ENCODE peak calls at places on chromosomes 7 and 10, in seven cellular contexts. N, G, M, R, Y, K and S are unnamed samples.

GRCh38 chr7:844043-844442 is 11.8 kb downstream of the SUN1 start:
- DNase-seq in G (no peak), M (no peak), N (no peak), R (no peak), K (no peak), Y (no peak), S (no peak)

GRCh38 chr10:9579110-9579705 is 1438.5 kb upstream of the CELF2 start:
- DNase-seq in N (peak), Y (no peak), M (no peak), K (no peak), G (no peak), R (no peak), S (peak)

GRCh38 chr7:64849924-64850499 is 53.1 kb upstream of the ZNF273 start:
- DNase-seq in G (no peak), K (no peak), Y (no peak), R (no peak), N (no peak), M (no peak), S (no peak)

GRCh38 chr10:1573334-1573969 is 163.9 kb downstream of the ADARB2 start:
- DNase-seq in G (no peak), K (no peak), R (no peak), M (no peak), Y (no peak), N (no peak), S (no peak)

GRCh38 chr7:76281706-76282343 is 20.6 kb upstream of the HSPB1 start:
- DNase-seq in R (no peak), Y (no peak), G (peak), N (no peak), M (no peak), K (peak), S (no peak)

GRCh38 chr7:603152-603941 is 83.7 kb upstream of the PDGFA start:
- DNase-seq in R (no peak), K (no peak), N (no peak), M (no peak), G (no peak), Y (no peak), S (no peak)

GRCh38 chr7:68176974-68177373 is 1180.3 kb downstream of the TYW1 start:
- DNase-seq in Y (peak), G (peak), M (peak), K (peak), N (no peak), R (no peak), S (no peak)

GRCh38 chr7:27782849-27783248 is 42.9 kb downstream of the TAX1BP1 start:
- DNase-seq in R (no peak), G (no peak), K (no peak), N (no peak), M (no peak), Y (no peak), S (no peak)

GRCh38 chr10:59434463-59435326 is 72.3 kb upstream of the FAM13C start:
- DNase-seq in K (no peak), R (no peak), M (no peak), Y (peak), G (no peak), N (no peak), S (peak)

GRCh38 chr7:139457153-139457946 is 26.1 kb downstream of the KLRG2 start:
- DNase-seq in G (no peak), R (no peak), N (no peak), K (no peak), M (no peak), Y (no peak), S (no peak)

GRCh38 chr7:12884856-12885440 is 197.5 kb downstream of the ARL4A start:
- DNase-seq in N (peak), R (no peak), M (peak), Y (peak), G (no peak), K (no peak), S (peak)

GRCh38 chr7:28882896-28883470 is 75.1 kb downstream of the TRIL start:
- DNase-seq in R (no peak), N (no peak), Y (no peak), K (no peak), M (no peak), G (no peak), S (no peak)

GRCh38 chr7:28984631-28985030 is 26.5 kb upstream of the TRIL start:
- DNase-seq in R (no peak), N (peak), K (no peak), M (peak), G (peak), Y (peak), S (peak)

GRCh38 chr10:63439607-63440006 is 26.2 kb downstream of the JMJD1C start:
- DNase-seq in K (no peak), G (no peak), M (no peak), N (no peak), Y (no peak), R (no peak), S (no peak)

GRCh38 chr10:273088-273487 is 137.8 kb downstream of the ZMYND11 start:
- DNase-seq in N (no peak), K (no peak), M (no peak), G (no peak), R (no peak), Y (no peak), S (no peak)

GRCh38 chr10:128908109-128908898 is 558.7 kb upstream of the MGMT start:
- DNase-seq in K (no peak), G (peak), M (no peak), R (no peak), Y (no peak), N (no peak), S (peak)

GRCh38 chr7:150986099-150986512 is 4.7 kb upstream of the NOS3 start:
- DNase-seq in R (no peak), M (peak), Y (peak), K (peak), G (peak), N (no peak), S (no peak)

GRCh38 chr7:66296001-66296521 is 90.9 kb downstream of the TPST1 start:
- DNase-seq in Y (peak), N (peak), K (no peak), M (peak), R (no peak), G (no peak), S (peak)

GRCh38 chr7:68807681-68808080 is 790.6 kb upstream of the AUTS2 start:
- DNase-seq in K (no peak), R (no peak), G (no peak), N (no peak), Y (no peak), M (no peak), S (peak)

GRCh38 chr7:127337581-127337980 is 54.9 kb downstream of the ZNF800 start:
- DNase-seq in R (no peak), Y (no peak), M (no peak), K (no peak), G (no peak), N (no peak), S (no peak)

GRCh38 chr7:50660040-50660829 is 95.0 kb upstream of the DDC start:
- DNase-seq in G (no peak), N (no peak), R (no peak), K (no peak), M (no peak), Y (no peak), S (no peak)

GRCh38 chr10:75724047-75724446 is 292.6 kb downstream of the LRMDA start:
- DNase-seq in Y (no peak), G (no peak), R (no peak), M (no peak), K (no peak), N (no peak), S (no peak)

GRCh38 chr7:75621124-75621523 is 117.6 kb downstream of the HIP1 start:
- DNase-seq in M (no peak), N (no peak), R (no peak), K (no peak), G (no peak), Y (no peak), S (no peak)

GRCh38 chr7:122143376-122143750 is 686 bp downstream of the AASS start:
- DNase-seq in R (no peak), Y (peak), G (peak), K (peak), N (no peak), M (peak), S (no peak)

GRCh38 chr7:106277976-106278375 is 6.8 kb downstream of the NAMPT start:
- DNase-seq in K (no peak), N (no peak), Y (peak), G (no peak), M (no peak), R (no peak), S (no peak)
- H3K4me3 ChIP-seq in K (no peak), N (no peak), Y (no peak), G (no peak), M (no peak), R (no peak), S (no peak)

GRCh38 chr7:116527521-116527920 is 2.7 kb downstream of the CAV1 start:
- DNase-seq in R (no peak), G (no peak), Y (no peak), M (no peak), K (no peak), N (no peak), S (no peak)
- H3K4me3 ChIP-seq in R (peak), G (no peak), Y (peak), M (peak), K (peak), N (peak), S (peak)

GRCh38 chr10:5500162-5500670 is 846 bp upstream of the CALML5 start:
- DNase-seq in K (peak), N (no peak), G (no peak), Y (no peak), R (no peak), M (no peak), S (no peak)

GRCh38 chr10:5499493-5499800 is at the start of gene CALML5:
- DNase-seq in Y (no peak), M (no peak), K (no peak), R (no peak), G (no peak), N (no peak), S (no peak)

GRCh38 chr10:5497289-5497688 is 2.1 kb downstream of the CALML5 start:
- DNase-seq in K (no peak), N (no peak), G (no peak), Y (no peak), R (no peak), M (no peak), S (no peak)

GRCh38 chr10:5497948-5498730 is 1.2 kb downstream of the CALML5 start:
- DNase-seq in K (peak), R (no peak), M (no peak), G (no peak), Y (no peak), N (no peak), S (no peak)

DNA sequence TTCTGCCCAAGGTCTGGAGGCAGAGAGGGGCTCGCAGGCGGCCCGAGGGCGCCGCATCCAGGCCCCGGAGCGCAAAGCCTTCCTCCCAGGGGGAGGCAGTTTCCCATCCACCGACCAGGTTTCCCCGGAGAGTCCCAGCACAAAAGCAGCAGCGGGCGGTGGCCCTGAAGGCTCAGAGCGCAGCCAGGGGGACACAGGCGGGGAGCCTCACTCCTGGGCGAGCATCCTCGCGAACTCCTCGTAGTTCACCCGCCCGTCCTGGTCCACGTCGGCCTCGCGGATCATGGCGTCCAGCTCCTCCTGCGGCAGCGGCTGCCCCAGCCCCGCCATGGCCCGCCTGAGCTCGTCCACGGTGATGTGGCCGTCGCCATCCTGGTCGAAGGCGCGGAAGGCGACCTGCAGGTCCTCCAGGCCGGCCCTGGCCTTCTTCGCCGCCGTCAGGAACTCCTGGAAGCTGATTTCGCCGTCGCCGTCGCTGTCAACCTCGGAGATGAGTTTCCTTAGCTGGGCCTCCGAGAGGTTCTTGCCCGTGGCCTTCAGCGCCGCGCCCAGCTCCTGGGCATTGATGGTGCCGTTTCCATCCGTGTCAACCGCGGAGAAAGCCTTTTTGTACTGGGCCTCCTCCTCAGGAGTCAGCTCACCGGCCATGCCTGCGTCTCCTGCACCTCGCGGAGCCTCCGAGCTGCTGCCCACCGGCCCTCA is 428 bp downstream of the CALML5 start:
- DNase-seq in R (no peak), Y (no peak), G (no peak), K (peak), N (no peak), M (no peak), S (no peak)
- H3K4me3 ChIP-seq in R (no peak), Y (no peak), G (no peak), K (no peak), N (no peak), M (no peak), S (no peak)

GRCh38 chr7:100433592-100434296 is 2.6 kb downstream of the PPP1R35 start:
- DNase-seq in M (no peak), Y (no peak), G (no peak), N (no peak), R (no peak), K (no peak), S (no peak)

GRCh38 chr7:100435401-100436304 is 644 bp downstream of the PPP1R35 start:
- DNase-seq in R (no peak), M (peak), N (no peak), K (peak), G (peak), Y (peak), S (no peak)

GRCh38 chr7:100432621-100433275 is 3.1 kb downstream of the MEPCE start:
- DNase-seq in K (no peak), G (peak), R (no peak), M (no peak), Y (no peak), N (no peak), S (no peak)

GRCh38 chr7:100433276-100433591 is 3.1 kb downstream of the PPP1R35 start:
- DNase-seq in M (no peak), G (no peak), Y (no peak), K (no peak), N (no peak), R (no peak), S (no peak)

GRCh38 chr7:100434297-100435144 is 1.8 kb downstream of the PPP1R35 start:
- DNase-seq in M (no peak), K (no peak), R (no peak), Y (no peak), G (no peak), N (no peak), S (no peak)
- H3K4me3 ChIP-seq in M (peak), K (no peak), R (peak), Y (peak), G (peak), N (peak), S (peak)

DNA sequence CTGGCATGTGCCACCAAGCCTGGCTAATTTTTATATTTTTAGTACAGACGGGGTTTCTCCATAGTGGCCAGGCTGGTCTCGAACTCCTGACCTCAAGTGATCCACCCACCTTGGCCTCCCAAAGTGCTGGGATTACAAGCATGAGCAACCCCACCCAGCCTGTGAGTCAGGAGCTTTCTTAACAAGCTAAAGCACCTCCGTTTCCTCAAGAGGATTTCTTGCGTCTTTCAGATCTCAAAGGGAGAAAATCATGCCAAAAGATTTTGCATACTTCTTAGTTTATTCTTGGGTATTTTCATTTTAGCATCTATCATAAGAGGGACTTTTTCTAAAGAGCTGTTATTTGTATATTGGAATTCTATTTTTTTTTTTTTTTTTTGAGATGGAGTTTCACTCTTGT is 47.9 kb upstream of the FOXK1 start:
- DNase-seq in Y (no peak), N (no peak), G (no peak), M (peak), R (no peak), K (no peak), S (peak)
- H3K4me3 ChIP-seq in Y (no peak), N (no peak), G (no peak), M (no peak), R (no peak), K (no peak), S (no peak)

GRCh38 chr7:148733496-148733895 is 34.8 kb downstream of the CUL1 start:
- DNase-seq in N (no peak), M (no peak), R (no peak), G (no peak), K (no peak), Y (no peak), S (no peak)
- H3K4me3 ChIP-seq in N (no peak), M (no peak), R (no peak), G (no peak), K (no peak), Y (no peak), S (no peak)